ENCODE peak calls at places on chromosomes 7 and 10, in five cellular contexts. C is brain microvascular endothelial cell, H is stomach, D is body of pancreas, U is PC-9. V is an unnamed sample.
A peak's percentile ranks its signal among the peaks of the same experiment; 100 is the strongest.

GRCh38 chr7:47190462-47190861 is 391.4 kb downstream of the TNS3 start:
- DNase-seq in C (no peak), H (no peak), D (no peak), U (no peak), V (no peak)

GRCh38 chr10:98097611-98098010 is 36.8 kb upstream of the R3HCC1L start:
- DNase-seq in C (no peak), H (no peak), D (no peak), U (no peak), V (no peak)

GRCh38 chr7:26704786-26705185 is 159.6 kb downstream of the SKAP2 start:
- DNase-seq in C (no peak), H (no peak), D (no peak), U (no peak), V (no peak)

GRCh38 chr7:73359746-73360375 is 31.9 kb downstream of the FKBP6 start:
- DNase-seq in C (no peak), H (no peak), D (no peak), U (no peak), V (no peak)

GRCh38 chr10:104332243-104333036 is 5.8 kb downstream of the ITPRIP start:
- DNase-seq in C (no peak), H (peak; percentile 17), D (no peak), U (no peak), V (no peak)

GRCh38 chr10:3033925-3034324 is 33.4 kb upstream of the PFKP start:
- DNase-seq in C (no peak), H (no peak), D (no peak), U (no peak), V (no peak)

GRCh38 chr7:120052884-120053382 is 220.0 kb upstream of the KCND2 start:
- DNase-seq in C (peak; percentile 84), H (no peak), D (peak; percentile 37), U (peak; percentile 97), V (peak; percentile 76)

GRCh38 chr10:59809644-59809974 is 56.4 kb upstream of the MRLN start:
- DNase-seq in C (no peak), H (no peak), D (no peak), U (no peak), V (no peak)

GRCh38 chr10:17022898-17023297 is 106.7 kb downstream of the CUBN start:
- DNase-seq in C (no peak), H (no peak), D (no peak), U (no peak), V (no peak)

GRCh38 chr7:157676456-157677255 is 339.9 kb downstream of the DNAJB6 start:
- DNase-seq in C (no peak), H (no peak), D (no peak), U (no peak), V (peak; percentile 45)

GRCh38 chr10:132900211-132900756 is 42.1 kb downstream of the CFAP46 start:
- DNase-seq in C (no peak), H (no peak), D (peak; percentile 0), U (no peak), V (no peak)

GRCh38 chr10:127678091-127678490 is 58.9 kb upstream of the FOXI2 start:
- DNase-seq in C (no peak), H (no peak), D (no peak), U (no peak), V (no peak)

GRCh38 chr7:107173691-107174406 is 5.0 kb downstream of the HBP1 start:
- DNase-seq in C (no peak), H (no peak), D (no peak), U (no peak), V (no peak)

GRCh38 chr10:8034666-8035640 is 19.5 kb upstream of the GATA3 start:
- DNase-seq in C (no peak), H (no peak), D (no peak), U (peak; percentile 60), V (peak; percentile 45)

GRCh38 chr7:154911862-154912261 is 91.1 kb downstream of the PAXIP1 start:
- DNase-seq in C (no peak), H (no peak), D (no peak), U (no peak), V (no peak)

GRCh38 chr10:3255086-3255485 is 82.5 kb upstream of the PITRM1 start:
- DNase-seq in C (no peak), H (peak; percentile 20), D (no peak), U (no peak), V (no peak)

GRCh38 chr7:2478387-2478760 is 2.2 kb upstream of the GRIFIN start:
- DNase-seq in C (no peak), H (peak; percentile 91), D (peak; percentile 91), U (peak; percentile 57), V (peak; percentile 79)

GRCh38 chr7:159191236-159191635 is 46.6 kb upstream of the VIPR2 start:
- DNase-seq in C (no peak), H (no peak), D (no peak), U (no peak), V (no peak)

GRCh38 chr7:136266457-136266856 is 289.3 kb upstream of the MTPN start:
- DNase-seq in C (no peak), H (no peak), D (no peak), U (no peak), V (no peak)

GRCh38 chr7:44894881-44895600 is 9.7 kb upstream of the PURB start:
- DNase-seq in C (no peak), H (no peak), D (no peak), U (no peak), V (no peak)

GRCh38 chr10:63145782-63146181 is 12.7 kb downstream of the NRBF2 start:
- DNase-seq in C (no peak), H (no peak), D (no peak), U (no peak), V (no peak)

GRCh38 chr10:87973635-87974034 is 110.2 kb downstream of the PTEN start:
- DNase-seq in C (no peak), H (no peak), D (no peak), U (no peak), V (no peak)

GRCh38 chr7:106573125-106573663 is 87.8 kb downstream of the CCDC71L start:
- DNase-seq in C (no peak), H (no peak), D (no peak), U (no peak), V (no peak)

GRCh38 chr7:123653162-123653561 is 2.5 kb upstream of the LMOD2 start:
- DNase-seq in C (no peak), H (no peak), D (no peak), U (no peak), V (no peak)

GRCh38 chr7:127514499-127514898 is 70.9 kb downstream of the GCC1 start:
- DNase-seq in C (peak; percentile 43), H (no peak), D (no peak), U (peak; percentile 37), V (no peak)

GRCh38 chr7:45697576-45698136 is 123.5 kb downstream of the ADCY1 start:
- DNase-seq in C (peak; percentile 37), H (peak; percentile 9), D (no peak), U (no peak), V (no peak)

GRCh38 chr10:53898532-53898931 is 902.5 kb downstream of the PCDH15 start:
- DNase-seq in C (no peak), H (no peak), D (no peak), U (no peak), V (no peak)

GRCh38 chr10:53894145-53894544 is 906.9 kb downstream of the PCDH15 start:
- DNase-seq in C (no peak), H (no peak), D (no peak), U (no peak), V (no peak)

DNA sequence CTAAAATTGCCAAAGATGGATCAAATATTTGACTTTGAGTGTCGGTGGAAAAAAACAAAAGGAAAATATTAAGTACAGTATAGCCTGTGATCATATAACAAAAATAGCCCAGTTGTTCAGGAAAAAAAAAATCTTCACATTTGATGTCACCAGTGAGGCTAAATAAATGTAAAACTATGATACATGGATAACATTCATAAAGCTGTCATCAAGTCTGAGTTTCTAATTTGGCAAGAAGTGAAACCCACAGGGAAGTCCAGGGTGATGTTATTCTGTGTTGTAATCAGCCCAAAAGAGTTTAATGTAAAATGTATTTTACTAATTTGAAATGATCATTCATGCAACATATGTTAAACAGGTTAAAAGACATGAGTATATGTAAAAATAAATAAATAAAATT is 908.0 kb downstream of the PCDH15 start:
- DNase-seq in C (no peak), H (no peak), D (no peak), U (no peak), V (no peak)
- H3K27ac ChIP-seq in C (no peak overlapping the region), H (no peak overlapping the region), D (no peak overlapping the region), U (no peak overlapping the region), V (no peak overlapping the region)

DNA sequence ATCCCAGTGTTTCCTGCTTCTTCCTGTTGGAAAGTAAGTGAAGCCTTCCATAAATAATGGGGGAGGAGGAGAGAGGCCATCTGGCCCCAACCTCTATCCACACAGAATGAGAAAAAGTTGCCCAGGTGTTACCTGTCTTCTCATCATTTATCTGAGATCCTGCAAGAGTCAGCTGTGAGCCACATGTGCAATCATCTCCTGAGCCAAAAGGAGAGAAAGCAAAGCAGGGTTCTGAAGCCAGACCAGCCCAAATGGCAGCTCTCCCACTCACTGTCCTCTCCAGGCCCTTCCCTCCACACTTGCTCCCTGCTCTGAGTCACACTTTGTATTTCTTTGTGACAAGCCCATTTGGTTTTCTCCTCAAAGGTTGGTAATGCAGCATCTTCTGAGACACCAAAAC is 65.9 kb downstream of the FAM204A start:
- DNase-seq in C (no peak), H (no peak), D (no peak), U (no peak), V (no peak)
- H3K4me3 ChIP-seq in C (no peak overlapping the region), H (no peak overlapping the region), D (no peak overlapping the region), U (no peak overlapping the region), V (no peak overlapping the region)

GRCh38 chr10:95537543-95537930 is 23.6 kb downstream of the SORBS1 start:
- DNase-seq in C (no peak), H (no peak), D (no peak), U (peak; percentile 85), V (no peak)
- H3K27ac ChIP-seq in C (no peak overlapping the region), H (peak overlapping the region; percentile 82), D (no peak overlapping the region), U (peak overlapping the region; percentile 83), V (no peak overlapping the region)

GRCh38 chr10:80580811-80581468 is 43.2 kb downstream of the SH2D4B start:
- DNase-seq in C (no peak), H (no peak), D (no peak), U (no peak), V (no peak)

GRCh38 chr10:80581469-80581835 is 43.8 kb downstream of the SH2D4B start:
- DNase-seq in C (no peak), H (no peak), D (no peak), U (no peak), V (no peak)

GRCh38 chr10:80579370-80579769 is 41.7 kb downstream of the SH2D4B start:
- DNase-seq in C (no peak), H (no peak), D (no peak), U (no peak), V (no peak)

GRCh38 chr10:80582561-80582960 is 44.9 kb downstream of the SH2D4B start:
- DNase-seq in C (no peak), H (no peak), D (no peak), U (no peak), V (no peak)

DNA sequence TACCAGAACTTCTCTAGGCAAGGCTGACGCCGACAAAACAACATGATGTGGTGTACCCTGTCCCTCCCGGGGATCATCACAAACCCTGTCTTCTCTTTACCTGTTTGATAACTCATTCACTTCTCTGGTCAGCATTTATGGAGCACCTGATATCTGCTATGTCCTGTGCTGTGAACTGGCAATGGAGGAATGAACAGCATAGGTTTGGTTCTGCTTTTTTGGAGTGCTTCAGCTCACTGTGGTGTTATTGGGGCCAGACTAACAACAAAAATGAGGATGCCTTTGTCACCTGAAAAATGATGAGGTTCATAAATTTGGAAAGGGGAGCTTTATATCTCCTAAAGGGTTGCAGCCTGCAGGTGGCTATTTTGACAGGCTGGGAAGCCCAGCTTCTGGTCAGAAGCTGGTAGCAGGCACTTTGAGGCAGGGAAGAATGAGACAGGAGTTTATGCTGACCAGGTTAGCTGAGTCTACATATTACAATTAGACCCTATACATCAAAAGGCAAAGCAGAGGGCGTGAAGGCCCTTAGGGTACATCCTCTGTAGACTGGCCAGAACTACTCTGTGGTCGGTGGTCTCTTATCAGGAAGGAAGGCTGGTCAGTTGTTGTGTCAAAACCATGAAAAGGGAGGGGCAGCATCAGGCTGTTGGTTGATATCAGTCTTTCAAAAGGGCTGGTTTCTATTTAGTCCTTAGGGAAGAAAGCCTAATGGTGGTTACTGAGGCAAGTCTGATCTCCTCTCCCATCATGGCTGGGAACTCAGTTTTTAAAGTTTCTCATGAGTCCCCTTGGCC is 42.3 kb downstream of the SH2D4B start:
- DNase-seq in C (no peak), H (no peak), D (no peak), U (no peak), V (no peak)
- H3K4me3 ChIP-seq in C (no peak overlapping the region), H (no peak overlapping the region), D (no peak overlapping the region), U (no peak overlapping the region), V (no peak overlapping the region)